ENCODE peak calls at places on chromosome 13, in nine cellular contexts. J is aorta; S is cardiac muscle cell; N is PC-9; G is endothelial cell of umbilical vein; Z is heart right ventricle; I is NT2/D1; K is CD8-positive, alpha-beta memory T cell; V is testis. H is an unnamed sample. For H3K27me3, the result is how much of the 10 kb centered on the place peaks cover.

GRCh38 chr13:107192289-107192688 is 624.4 kb upstream of the ARGLU1 start:
- DNase-seq in K (no peak), I (no peak), G (no peak), J (no peak), V (no peak), S (no peak), N (no peak), Z (no peak), H (no peak)

GRCh38 chr13:88000239-88000638 is 329.1 kb downstream of the SLITRK5 start:
- DNase-seq in J (no peak), V (no peak), K (no peak), I (no peak), S (no peak), G (no peak), Z (no peak), N (no peak), H (no peak)

GRCh38 chr13:95530178-95530577 is 22.3 kb upstream of the CLDN10 start:
- DNase-seq in N (peak), J (peak), Z (no peak), S (no peak), K (no peak), G (peak), I (no peak), V (no peak), H (peak)

GRCh38 chr13:57740719-57741118 is 109.2 kb downstream of the PCDH17 start:
- DNase-seq in N (no peak), G (no peak), I (no peak), Z (peak), S (no peak), J (no peak), V (no peak), K (no peak), H (no peak)

GRCh38 chr13:111516712-111517640 is 196.5 kb downstream of the TEX29 start:
- DNase-seq in V (peak), N (no peak), S (no peak), J (no peak), K (no peak), G (no peak), Z (no peak), I (no peak), H (no peak)

GRCh38 chr13:57582032-57582431 is 49.5 kb upstream of the PCDH17 start:
- DNase-seq in G (no peak), Z (no peak), K (no peak), S (no peak), N (no peak), J (no peak), I (peak), V (no peak), H (no peak)

GRCh38 chr13:74015137-74015536 is 119.1 kb downstream of the KLF12 start:
- DNase-seq in G (no peak), V (no peak), I (no peak), J (no peak), S (no peak), K (no peak), Z (no peak), N (no peak), H (no peak)

GRCh38 chr13:18714889-18715288 is 466.7 kb downstream of the TUBA3C start:
- DNase-seq in K (no peak), J (no peak), G (no peak), N (no peak), I (no peak), Z (no peak), V (peak), S (no peak), H (no peak)

GRCh38 chr13:113802090-113802531 is 43.1 kb downstream of the TMEM255B start:
- DNase-seq in V (peak), I (peak), S (peak), G (no peak), K (peak), J (peak), Z (peak), N (peak), H (peak)

GRCh38 chr13:111474136-111475002 is 153.9 kb downstream of the TEX29 start:
- DNase-seq in G (peak), S (peak), I (peak), V (peak), Z (no peak), N (peak), K (no peak), J (no peak), H (peak)

GRCh38 chr13:49256841-49257240 is 9.1 kb downstream of the CDADC1 start:
- DNase-seq in G (no peak), Z (no peak), S (no peak), K (no peak), N (no peak), I (no peak), V (no peak), J (no peak), H (no peak)

GRCh38 chr13:111895896-111896821 is 170.8 kb upstream of the SOX1 start:
- DNase-seq in J (no peak), S (no peak), N (no peak), K (no peak), G (no peak), V (no peak), Z (no peak), I (no peak), H (no peak)

GRCh38 chr13:42895781-42896180 is 96.3 kb downstream of the EPSTI1 start:
- DNase-seq in V (no peak), G (peak), K (no peak), J (no peak), Z (no peak), I (no peak), N (no peak), S (no peak), H (no peak)

GRCh38 chr13:57286511-57287098 is 119.6 kb downstream of the PRR20E start:
- DNase-seq in I (no peak), G (no peak), V (peak), N (no peak), J (no peak), S (no peak), Z (no peak), K (peak), H (no peak)

GRCh38 chr13:25691654-25692053 is 319.9 kb downstream of the ATP8A2 start:
- DNase-seq in G (no peak), S (no peak), J (no peak), K (no peak), V (no peak), I (no peak), N (no peak), Z (no peak), H (no peak)
- H3K4me3 ChIP-seq in G (no peak), S (no peak), J (no peak), K (no peak), V (no peak), I (no peak), N (no peak), Z (no peak), H (no peak)

GRCh38 chr13:27379126-27379525 is 45.3 kb upstream of the GTF3A start:
- DNase-seq in S (no peak), I (no peak), Z (no peak), K (no peak), J (no peak), N (no peak), V (peak), G (no peak), H (no peak)
- H3K27me3 ChIP-seq in S (under half), I (under half), Z (under half), K (under half), J (under half), N (under half), V (under half), G (under half), H (under half)

GRCh38 chr13:100090861-100091260 is 2.0 kb downstream of the PCCA start:
- DNase-seq in I (no peak), G (no peak), Z (no peak), J (no peak), K (no peak), S (no peak), N (no peak), V (no peak), H (no peak)
- H3K4me3 ChIP-seq in I (no peak), G (no peak), Z (no peak), J (no peak), K (no peak), S (no peak), N (no peak), V (no peak), H (no peak)

DNA sequence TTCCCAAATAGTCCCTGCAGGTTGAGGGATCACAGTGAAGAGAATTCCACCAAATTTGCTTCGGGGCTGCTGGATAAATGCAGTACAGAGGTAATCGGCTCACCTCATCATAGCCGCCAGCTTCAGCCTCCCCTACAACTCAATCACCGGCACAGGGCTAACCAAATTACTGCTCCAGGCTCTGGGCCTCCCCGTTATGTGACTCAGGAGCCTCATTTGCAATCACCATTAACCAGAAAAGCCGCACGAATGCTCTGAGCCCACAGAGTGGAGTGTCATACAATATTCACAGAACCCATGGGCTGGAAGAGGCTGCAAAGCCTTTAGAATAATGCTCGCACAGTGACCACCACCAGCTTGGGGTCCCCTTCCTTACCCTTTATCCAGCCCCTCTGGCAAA is 4.9 kb downstream of the SIAH3 start:
- DNase-seq in J (no peak), G (no peak), Z (no peak), I (no peak), S (no peak), N (no peak), K (no peak), V (no peak), H (no peak)
- H3K27me3 ChIP-seq in J (under half), G (under half), Z (under half), I (under half), S (under half), N (half or more), K (under half), V (under half), H (under half)